ENCODE peak calls at places on chromosomes 12 and 14, in four cellular contexts. U is anterior cingulate cortex; B is progenitor cell of endocrine pancreas; K is activated CD4-positive, alpha-beta T cell treated with anti-CD3 and anti-CD28 coated beads, Interleukin-2, amount 10 ng/mL, durations not matched to agents 7 days and 5 days. Q is an unnamed sample.

GRCh38 chr12:112182499-112182898 is 57.1 kb downstream of the TRAFD1 start:
- DNase-seq in K (no peak), U (peak), B (no peak), Q (no peak)

GRCh38 chr12:107468182-107468581 is 217.4 kb upstream of the PWP1 start:
- DNase-seq in K (no peak), U (no peak), B (no peak), Q (no peak)

GRCh38 chr12:45336762-45337596 is 121.1 kb downstream of the ANO6 start:
- DNase-seq in U (no peak), B (no peak), K (no peak), Q (no peak)

GRCh38 chr14:51328089-51328941 is 88.3 kb downstream of the TMX1 start:
- DNase-seq in U (no peak), B (no peak), K (peak), Q (no peak)

GRCh38 chr12:4421590-4422031 is 24.0 kb downstream of the FGF6 start:
- DNase-seq in K (peak), B (no peak), U (no peak), Q (peak)

GRCh38 chr12:52636592-52637258 is 15.3 kb downstream of the KRT2 start:
- DNase-seq in U (no peak), B (no peak), K (no peak), Q (no peak)

GRCh38 chr12:90959538-90960139 is 4.7 kb upstream of the CCER1 start:
- DNase-seq in K (peak), U (no peak), B (no peak), Q (no peak)

GRCh38 chr12:122860052-122860853 is 25.0 kb downstream of the HIP1R start:
- DNase-seq in K (peak), B (peak), U (peak), Q (peak)

GRCh38 chr12:70661762-70662161 is 24.5 kb upstream of the PTPRB start:
- DNase-seq in K (no peak), U (no peak), B (no peak), Q (no peak)

GRCh38 chr12:53210843-53211242 is 3.8 kb upstream of the ITGB7 start:
- DNase-seq in B (no peak), U (no peak), K (no peak), Q (no peak)

GRCh38 chr12:65430571-65431306 is 152.3 kb downstream of the MSRB3 start:
- DNase-seq in B (no peak), K (no peak), U (no peak), Q (no peak)

GRCh38 chr14:39113685-39114072 is 444 bp upstream of the GEMIN2 start:
- DNase-seq in K (no peak), U (no peak), B (no peak), Q (no peak)

GRCh38 chr12:91492648-91493047 is 310.0 kb upstream of the DCN start:
- DNase-seq in B (no peak), K (no peak), U (no peak), Q (no peak)

GRCh38 chr12:122227341-122227740 is 1.5 kb upstream of the DIABLO start:
- DNase-seq in K (peak), B (no peak), U (no peak), Q (no peak)

GRCh38 chr14:98993818-98994217 is 278.2 kb downstream of the BCL11B start:
- DNase-seq in B (no peak), K (no peak), U (no peak), Q (no peak)

GRCh38 chr12:106601031-106601430 is 18.2 kb downstream of the RFX4 start:
- DNase-seq in B (no peak), K (no peak), U (no peak), Q (no peak)

GRCh38 chr14:99382781-99383456 is 97.7 kb downstream of the SETD3 start:
- DNase-seq in K (no peak), U (no peak), B (no peak), Q (no peak)

GRCh38 chr12:74317741-74318140 is 219.9 kb upstream of the ATXN7L3B start:
- DNase-seq in B (no peak), U (no peak), K (no peak), Q (no peak)

GRCh38 chr12:30000401-30000800 is 216.7 kb upstream of the TMTC1 start:
- DNase-seq in U (no peak), B (no peak), K (no peak), Q (no peak)

GRCh38 chr14:76904740-76905569 is 78.7 kb downstream of the LRRC74A start:
- DNase-seq in U (no peak), K (peak), B (no peak), Q (peak)

GRCh38 chr12:690466-690865 is 27.2 kb upstream of the NINJ2 start:
- DNase-seq in U (no peak), K (no peak), B (no peak), Q (no peak)

GRCh38 chr14:50100824-50101223 is 15.5 kb downstream of the VCPKMT start:
- DNase-seq in B (no peak), U (no peak), K (no peak), Q (no peak)

GRCh38 chr12:104355630-104356029 is 52.1 kb downstream of the EID3 start:
- DNase-seq in K (no peak), B (no peak), U (no peak), Q (no peak)

GRCh38 chr14:105067140-105067968 is 2.1 kb upstream of the GPR132 start:
- DNase-seq in U (no peak), K (peak), B (no peak), Q (peak)

GRCh38 chr12:100518376-100518775 is 44.7 kb downstream of the NR1H4 start:
- DNase-seq in K (no peak), B (no peak), U (no peak), Q (no peak)

GRCh38 chr14:54786816-54787215 is 115.8 kb downstream of the GCH1 start:
- DNase-seq in U (no peak), B (no peak), K (no peak), Q (no peak)

GRCh38 chr14:61472025-61472672 is 150.8 kb downstream of the PRKCH start:
- DNase-seq in U (no peak), B (no peak), K (peak), Q (peak)

GRCh38 chr12:49559011-49559675 is 8.8 kb downstream of the MCRS1 start:
- DNase-seq in U (no peak), B (no peak), K (no peak), Q (no peak)

GRCh38 chr12:94150483-94151225 is 2.3 kb downstream of the PLXNC1 start:
- DNase-seq in B (no peak), K (peak), U (peak), Q (no peak)

GRCh38 chr12:53004582-53004981 is 1.7 kb upstream of the EIF4B start:
- DNase-seq in K (no peak), B (no peak), U (no peak), Q (no peak)

GRCh38 chr12:68508536-68509050 is 102.1 kb upstream of the RAP1B start:
- DNase-seq in U (no peak), B (no peak), K (no peak), Q (no peak)

GRCh38 chr12:131542351-131542750 is 168.5 kb upstream of the SFSWAP start:
- DNase-seq in B (no peak), U (no peak), K (no peak), Q (no peak)

GRCh38 chr14:22781606-22782000 is 15.1 kb downstream of the OXA1L start:
- DNase-seq in K (no peak), U (no peak), B (no peak), Q (no peak)

GRCh38 chr12:65656904-65657351 is 167.4 kb upstream of the HMGA2 start:
- DNase-seq in U (no peak), B (no peak), K (no peak), Q (no peak)

GRCh38 chr12:80472912-80473500 is 29.0 kb downstream of the PTPRQ start:
- DNase-seq in U (no peak), K (no peak), B (no peak), Q (no peak)

GRCh38 chr14:22993517-22993916 is 11.2 kb upstream of the AJUBA start:
- DNase-seq in U (no peak), K (no peak), B (no peak), Q (no peak)

GRCh38 chr14:91065266-91065665 is 4.8 kb upstream of the RPS6KA5 start:
- DNase-seq in B (no peak), U (no peak), K (no peak), Q (no peak)